ENCODE peak calls at places on chromosomes 3 and 15, in eight cellular contexts. X is A549, D is transverse colon, N is ovary, B is K562, L is HepG2, A is stomach, G is esophagus muscularis mucosa. S is an unnamed sample.

GRCh38 chr15:31083394-31083790 is 18.1 kb downstream of the TRPM1 start:
- DNase-seq in X (no peak), D (peak; percentile 51), N (no peak), B (no peak), L (peak; percentile 48), A (peak; percentile 76), G (no peak), S (no peak)

GRCh38 chr3:175426805-175427204 is 567.7 kb downstream of the NAALADL2 start:
- DNase-seq in X (no peak), D (no peak), N (no peak), B (no peak), L (no peak), A (no peak), G (no peak), S (no peak)

GRCh38 chr3:169133178-169134161 is 530.0 kb downstream of the MECOM start:
- DNase-seq in X (no peak), D (no peak), N (no peak), B (no peak), L (no peak), A (no peak), G (no peak), S (no peak)

GRCh38 chr3:25686766-25687165 is 22.1 kb upstream of the TOP2B start:
- DNase-seq in X (no peak), D (no peak), N (no peak), B (no peak), L (no peak), A (no peak), G (no peak), S (no peak)

GRCh38 chr15:50973605-50974004 is 65.1 kb downstream of the AP4E1 start:
- DNase-seq in X (no peak), D (no peak), N (no peak), B (no peak), L (no peak), A (no peak), G (no peak), S (no peak)

GRCh38 chr3:117665311-117665710 is 955.7 kb downstream of the TUSC7 start:
- DNase-seq in X (no peak), D (peak; percentile 17), N (no peak), B (no peak), L (no peak), A (peak; percentile 70), G (no peak), S (no peak)

GRCh38 chr3:126956866-126957650 is 25.9 kb upstream of the PLXNA1 start:
- DNase-seq in X (no peak), D (no peak), N (no peak), B (no peak), L (no peak), A (no peak), G (no peak), S (no peak)

GRCh38 chr3:49173116-49173791 is 1.9 kb downstream of the KLHDC8B start:
- DNase-seq in X (no peak), D (peak; percentile 36), N (peak; percentile 85), B (peak; percentile 53), L (peak; percentile 41), A (peak; percentile 27), G (no peak), S (no peak)

GRCh38 chr3:134955874-134956273 is 160.8 kb downstream of the EPHB1 start:
- DNase-seq in X (no peak), D (no peak), N (no peak), B (no peak), L (no peak), A (no peak), G (no peak), S (no peak)

GRCh38 chr3:143140550-143140949 is 21.0 kb downstream of the CHST2 start:
- DNase-seq in X (peak; percentile 10), D (no peak), N (no peak), B (no peak), L (no peak), A (no peak), G (no peak), S (no peak)

GRCh38 chr3:141331370-141332318 is 36.7 kb upstream of the ZBTB38 start:
- DNase-seq in X (peak; percentile 97), D (peak; percentile 35), N (no peak), B (peak; percentile 67), L (peak; percentile 53), A (no peak), G (no peak), S (no peak)

GRCh38 chr15:57509121-57509520 is 82.6 kb upstream of the MYZAP start:
- DNase-seq in X (no peak), D (no peak), N (no peak), B (no peak), L (no peak), A (no peak), G (no peak), S (no peak)

GRCh38 chr3:49276475-49277356 is at the start of gene C3orf62:
- DNase-seq in X (peak; percentile 66), D (peak; percentile 92), N (peak; percentile 92), B (no peak), L (no peak), A (peak; percentile 90), G (peak; percentile 96), S (peak; percentile 84)

GRCh38 chr3:99637381-99638111 is 848 bp upstream of the COL8A1 start:
- DNase-seq in X (no peak), D (no peak), N (peak; percentile 49), B (no peak), L (no peak), A (no peak), G (no peak), S (no peak)

GRCh38 chr3:58874795-58875194 is 175.0 kb downstream of the CFAP20DC start:
- DNase-seq in X (no peak), D (no peak), N (no peak), B (no peak), L (no peak), A (no peak), G (no peak), S (no peak)

GRCh38 chr3:105806361-105806760 is 62.5 kb downstream of the CBLB start:
- DNase-seq in X (peak; percentile 68), D (no peak), N (no peak), B (peak; percentile 24), L (peak; percentile 50), A (no peak), G (no peak), S (no peak)

GRCh38 chr15:49877117-49877860 is 241.7 kb downstream of the ATP8B4 start:
- DNase-seq in X (no peak), D (no peak), N (peak; percentile 23), B (no peak), L (no peak), A (no peak), G (peak; percentile 47), S (no peak)
- TF ChIP-seq EP300 in X (no peak), D (no peak), N (no peak), B (no peak), L (no peak), A (no peak), G (no peak), S (no peak)

GRCh38 chr3:11362600-11362999 is 90.4 kb downstream of the ATG7 start:
- DNase-seq in X (no peak), D (no peak), N (no peak), B (no peak), L (peak; percentile 36), A (no peak), G (no peak), S (no peak)

GRCh38 chr3:11363732-11364131 is 91.5 kb downstream of the ATG7 start:
- DNase-seq in X (no peak), D (no peak), N (no peak), B (no peak), L (no peak), A (no peak), G (no peak), S (no peak)

GRCh38 chr3:11370134-11370533 is 97.9 kb downstream of the ATG7 start:
- DNase-seq in X (no peak), D (no peak), N (no peak), B (no peak), L (no peak), A (no peak), G (no peak), S (no peak)

GRCh38 chr3:11367116-11367781 is 95.1 kb downstream of the ATG7 start:
- DNase-seq in X (peak; percentile 9), D (peak; percentile 25), N (peak; percentile 55), B (no peak), L (peak; percentile 34), A (no peak), G (no peak), S (peak; percentile 48)

GRCh38 chr3:11364181-11364580 is 92.0 kb downstream of the ATG7 start:
- DNase-seq in X (no peak), D (no peak), N (no peak), B (no peak), L (no peak), A (no peak), G (no peak), S (no peak)
- H3K27ac ChIP-seq in X (no peak overlapping the region), D (no peak overlapping the region), N (no peak overlapping the region), B (no peak overlapping the region), L (no peak overlapping the region), A (no peak overlapping the region), G (no peak overlapping the region), S (no peak overlapping the region)

DNA sequence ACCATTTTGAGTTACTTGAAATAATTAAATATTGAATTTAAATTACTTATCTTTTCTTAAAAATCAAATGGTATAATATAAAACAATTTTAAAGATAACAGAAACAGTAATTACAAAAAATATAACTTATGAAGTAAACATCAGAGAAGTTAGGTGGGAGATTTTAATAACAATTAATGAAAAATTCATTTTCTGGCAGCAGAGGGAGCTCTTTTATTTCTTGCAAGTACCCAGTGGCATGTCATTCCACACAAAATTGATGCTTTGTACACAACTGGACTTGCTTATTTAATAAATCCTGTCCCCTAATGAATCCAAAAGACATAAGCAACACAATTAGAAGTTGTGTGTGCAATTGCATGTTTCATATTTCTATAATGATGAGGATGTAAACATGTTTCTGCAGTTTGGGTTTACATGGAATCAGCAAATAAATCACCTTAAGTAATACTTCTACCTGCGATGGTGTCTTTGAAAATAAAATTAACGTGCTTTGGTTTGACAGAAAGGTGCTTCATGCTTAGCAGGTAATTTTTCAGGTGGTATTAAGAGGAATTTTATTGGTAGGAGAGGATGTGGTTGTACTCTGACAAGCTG is 861.3 kb downstream of the ZPLD1 start:
- DNase-seq in X (peak; percentile 18), D (no peak), N (no peak), B (no peak), L (peak; percentile 5), A (no peak), G (no peak), S (no peak)
- TF ChIP-seq EP300 in X (no peak), D (no peak), N (no peak), B (no peak), L (no peak), A (no peak), G (no peak), S (no peak)

GRCh38 chr15:99209326-99209725 is 40.1 kb downstream of the TTC23 start:
- DNase-seq in X (no peak), D (no peak), N (no peak), B (no peak), L (no peak), A (no peak), G (no peak), S (no peak)

GRCh38 chr15:99210334-99210733 is 39.0 kb downstream of the TTC23 start:
- DNase-seq in X (no peak), D (no peak), N (no peak), B (no peak), L (no peak), A (no peak), G (no peak), S (no peak)

GRCh38 chr15:99212401-99212800 is 37.0 kb downstream of the TTC23 start:
- DNase-seq in X (peak; percentile 14), D (peak; percentile 18), N (no peak), B (no peak), L (no peak), A (no peak), G (no peak), S (no peak)

GRCh38 chr15:99213187-99213811 is 36.1 kb downstream of the TTC23 start:
- DNase-seq in X (peak; percentile 72), D (peak; percentile 80), N (peak; percentile 83), B (peak; percentile 48), L (peak; percentile 40), A (peak; percentile 79), G (no peak), S (peak; percentile 84)

GRCh38 chr15:99211926-99212325 is 37.5 kb downstream of the TTC23 start:
- DNase-seq in X (peak; percentile 51), D (no peak), N (no peak), B (no peak), L (no peak), A (no peak), G (no peak), S (no peak)
- H3K27ac ChIP-seq in X (no peak overlapping the region), D (peak overlapping the region; percentile 67), N (no peak overlapping the region), B (no peak overlapping the region), L (no peak overlapping the region), A (peak overlapping the region; percentile 38), G (peak overlapping the region; percentile 86), S (peak overlapping the region; percentile 38)

S was measured in tibial nerve.